ENCODE peak calls at places on chromosome 12, in seven cellular contexts. One of them, this sample, is unnamed. For H3K4me1, the result is how much of the 10 kb centered on the place peaks cover.

GRCh38 chr12:57864811-57865751 is 18.6 kb upstream of the CTDSP2 start:
- DNase-seq in hepatocyte: peak
- DNase-seq in A549: peak
- DNase-seq in H9: no peak
- DNase-seq in mammary epithelial cell: peak
- DNase-seq in OCI-LY7: no peak
- DNase-seq in fibroblast of lung: peak
- DNase-seq in this sample: no peak

GRCh38 chr12:56222531-56222895 is 791 bp upstream of the RNF41 start:
- DNase-seq in hepatocyte: no peak
- DNase-seq in A549: no peak
- DNase-seq in H9: no peak
- DNase-seq in mammary epithelial cell: no peak
- DNase-seq in OCI-LY7: no peak
- DNase-seq in fibroblast of lung: no peak
- DNase-seq in this sample: no peak

GRCh38 chr12:88339254-88339949 is 197.3 kb downstream of the TMTC3 start:
- DNase-seq in hepatocyte: no peak
- DNase-seq in A549: no peak
- DNase-seq in H9: no peak
- DNase-seq in mammary epithelial cell: peak
- DNase-seq in OCI-LY7: no peak
- DNase-seq in fibroblast of lung: peak
- DNase-seq in this sample: peak

GRCh38 chr12:27198036-27198435 is 46.0 kb upstream of the STK38L start:
- DNase-seq in hepatocyte: no peak
- DNase-seq in A549: no peak
- DNase-seq in H9: no peak
- DNase-seq in mammary epithelial cell: no peak
- DNase-seq in OCI-LY7: no peak
- DNase-seq in fibroblast of lung: peak
- DNase-seq in this sample: no peak

GRCh38 chr12:95852133-95852532 is 6.6 kb upstream of the SNRPF start:
- DNase-seq in hepatocyte: no peak
- DNase-seq in A549: no peak
- DNase-seq in H9: no peak
- DNase-seq in mammary epithelial cell: no peak
- DNase-seq in OCI-LY7: no peak
- DNase-seq in fibroblast of lung: no peak
- DNase-seq in this sample: no peak

GRCh38 chr12:112616469-112617190 is 174.9 kb upstream of the RPH3A start:
- DNase-seq in hepatocyte: no peak
- DNase-seq in A549: no peak
- DNase-seq in H9: peak
- DNase-seq in mammary epithelial cell: no peak
- DNase-seq in OCI-LY7: no peak
- DNase-seq in fibroblast of lung: no peak
- DNase-seq in this sample: no peak

GRCh38 chr12:64696065-64696741 is 63.0 kb downstream of the GNS start:
- DNase-seq in hepatocyte: peak
- DNase-seq in A549: peak
- DNase-seq in H9: no peak
- DNase-seq in mammary epithelial cell: no peak
- DNase-seq in OCI-LY7: peak
- DNase-seq in fibroblast of lung: peak
- DNase-seq in this sample: no peak

GRCh38 chr12:62750941-62751843 is 183.8 kb downstream of the PPM1H start:
- DNase-seq in hepatocyte: no peak
- DNase-seq in A549: no peak
- DNase-seq in H9: no peak
- DNase-seq in mammary epithelial cell: no peak
- DNase-seq in OCI-LY7: no peak
- DNase-seq in fibroblast of lung: no peak
- DNase-seq in this sample: no peak

GRCh38 chr12:116771651-116772050 is 33.5 kb downstream of the RNFT2 start:
- DNase-seq in hepatocyte: no peak
- DNase-seq in A549: no peak
- DNase-seq in H9: no peak
- DNase-seq in mammary epithelial cell: peak
- DNase-seq in OCI-LY7: no peak
- DNase-seq in fibroblast of lung: no peak
- DNase-seq in this sample: no peak

GRCh38 chr12:89064780-89065179 is 287.5 kb downstream of the DUSP6 start:
- DNase-seq in hepatocyte: no peak
- DNase-seq in A549: no peak
- DNase-seq in H9: no peak
- DNase-seq in mammary epithelial cell: peak
- DNase-seq in OCI-LY7: no peak
- DNase-seq in fibroblast of lung: peak
- DNase-seq in this sample: peak

GRCh38 chr12:52632656-52633055 is 14.3 kb upstream of the KRT73 start:
- DNase-seq in hepatocyte: no peak
- DNase-seq in A549: no peak
- DNase-seq in H9: peak
- DNase-seq in mammary epithelial cell: no peak
- DNase-seq in OCI-LY7: no peak
- DNase-seq in fibroblast of lung: no peak
- DNase-seq in this sample: no peak

GRCh38 chr12:123258593-123258992 is 13.1 kb downstream of the CDK2AP1 start:
- DNase-seq in hepatocyte: no peak
- DNase-seq in A549: no peak
- DNase-seq in H9: no peak
- DNase-seq in mammary epithelial cell: no peak
- DNase-seq in OCI-LY7: no peak
- DNase-seq in fibroblast of lung: no peak
- DNase-seq in this sample: no peak

GRCh38 chr12:109967383-109968031 is 28.7 kb downstream of the GIT2 start:
- DNase-seq in hepatocyte: peak
- DNase-seq in A549: no peak
- DNase-seq in H9: no peak
- DNase-seq in mammary epithelial cell: no peak
- DNase-seq in OCI-LY7: no peak
- DNase-seq in fibroblast of lung: no peak
- DNase-seq in this sample: no peak

GRCh38 chr12:66881401-66881800 is 202.5 kb upstream of the GRIP1 start:
- DNase-seq in hepatocyte: no peak
- DNase-seq in A549: no peak
- DNase-seq in H9: no peak
- DNase-seq in mammary epithelial cell: no peak
- DNase-seq in OCI-LY7: no peak
- DNase-seq in fibroblast of lung: no peak
- DNase-seq in this sample: no peak

GRCh38 chr12:88052686-88053085 is 23.5 kb upstream of the C12orf50 start:
- DNase-seq in hepatocyte: peak
- DNase-seq in A549: no peak
- DNase-seq in H9: peak
- DNase-seq in mammary epithelial cell: peak
- DNase-seq in OCI-LY7: peak
- DNase-seq in fibroblast of lung: peak
- DNase-seq in this sample: no peak

GRCh38 chr12:119696943-119697342 is 29.0 kb downstream of the PRKAB1 start:
- DNase-seq in hepatocyte: no peak
- DNase-seq in A549: no peak
- DNase-seq in H9: no peak
- DNase-seq in mammary epithelial cell: no peak
- DNase-seq in OCI-LY7: no peak
- DNase-seq in fibroblast of lung: no peak
- DNase-seq in this sample: no peak

GRCh38 chr12:11500861-11501230 is 105.5 kb upstream of the PRB2 start:
- DNase-seq in hepatocyte: no peak
- DNase-seq in A549: no peak
- DNase-seq in H9: no peak
- DNase-seq in mammary epithelial cell: no peak
- DNase-seq in OCI-LY7: no peak
- DNase-seq in fibroblast of lung: no peak
- DNase-seq in this sample: no peak

GRCh38 chr12:124679533-124680371 is 112.3 kb upstream of the NCOR2 start:
- DNase-seq in hepatocyte: no peak
- DNase-seq in A549: no peak
- DNase-seq in H9: no peak
- DNase-seq in mammary epithelial cell: no peak
- DNase-seq in OCI-LY7: no peak
- DNase-seq in fibroblast of lung: no peak
- DNase-seq in this sample: no peak

GRCh38 chr12:28869197-28869596 is 279.9 kb upstream of the FAR2 start:
- DNase-seq in hepatocyte: peak
- DNase-seq in A549: no peak
- DNase-seq in H9: no peak
- DNase-seq in mammary epithelial cell: peak
- DNase-seq in OCI-LY7: no peak
- DNase-seq in fibroblast of lung: peak
- DNase-seq in this sample: peak

GRCh38 chr12:108332791-108333382 is 6.2 kb downstream of the CMKLR1 start:
- DNase-seq in hepatocyte: no peak
- DNase-seq in A549: no peak
- DNase-seq in H9: no peak
- DNase-seq in mammary epithelial cell: no peak
- DNase-seq in OCI-LY7: no peak
- DNase-seq in fibroblast of lung: no peak
- DNase-seq in this sample: no peak

GRCh38 chr12:110627500-110628195 is 13.7 kb downstream of the TCTN1 start:
- DNase-seq in hepatocyte: no peak
- DNase-seq in A549: no peak
- DNase-seq in H9: no peak
- DNase-seq in mammary epithelial cell: no peak
- DNase-seq in OCI-LY7: peak
- DNase-seq in fibroblast of lung: no peak
- DNase-seq in this sample: no peak

GRCh38 chr12:15863258-15863835 is 18.8 kb upstream of the STRAP start:
- DNase-seq in hepatocyte: no peak
- DNase-seq in A549: no peak
- DNase-seq in H9: no peak
- DNase-seq in mammary epithelial cell: no peak
- DNase-seq in OCI-LY7: no peak
- DNase-seq in fibroblast of lung: no peak
- DNase-seq in this sample: no peak

GRCh38 chr12:104025771-104026170 is 24.2 kb downstream of the GLT8D2 start:
- DNase-seq in hepatocyte: no peak
- DNase-seq in A549: no peak
- DNase-seq in H9: no peak
- DNase-seq in mammary epithelial cell: peak
- DNase-seq in OCI-LY7: no peak
- DNase-seq in fibroblast of lung: no peak
- DNase-seq in this sample: no peak

GRCh38 chr12:31588976-31589375 is 2.0 kb downstream of the DENND5B start:
- DNase-seq in hepatocyte: no peak
- DNase-seq in A549: no peak
- DNase-seq in H9: no peak
- DNase-seq in mammary epithelial cell: no peak
- DNase-seq in OCI-LY7: no peak
- DNase-seq in fibroblast of lung: peak
- DNase-seq in this sample: no peak

GRCh38 chr12:123762715-123763052 is 583 bp downstream of the DNAH10 start:
- DNase-seq in hepatocyte: no peak
- DNase-seq in A549: no peak
- DNase-seq in H9: no peak
- DNase-seq in mammary epithelial cell: no peak
- DNase-seq in OCI-LY7: no peak
- DNase-seq in fibroblast of lung: no peak
- DNase-seq in this sample: no peak

GRCh38 chr12:2160043-2160442 is 107.3 kb downstream of the CACNA1C start:
- DNase-seq in hepatocyte: no peak
- DNase-seq in A549: no peak
- DNase-seq in H9: no peak
- DNase-seq in mammary epithelial cell: no peak
- DNase-seq in OCI-LY7: no peak
- DNase-seq in fibroblast of lung: no peak
- DNase-seq in this sample: no peak

GRCh38 chr12:2156333-2156732 is 103.5 kb downstream of the CACNA1C start:
- DNase-seq in hepatocyte: no peak
- DNase-seq in A549: no peak
- DNase-seq in H9: no peak
- DNase-seq in mammary epithelial cell: no peak
- DNase-seq in OCI-LY7: no peak
- DNase-seq in fibroblast of lung: peak
- DNase-seq in this sample: no peak

GRCh38 chr12:2163172-2163927 is 110.6 kb downstream of the CACNA1C start:
- DNase-seq in hepatocyte: peak
- DNase-seq in A549: no peak
- DNase-seq in H9: no peak
- DNase-seq in mammary epithelial cell: no peak
- DNase-seq in OCI-LY7: no peak
- DNase-seq in fibroblast of lung: peak
- DNase-seq in this sample: no peak

GRCh38 chr12:2165021-2165420 is 112.2 kb downstream of the CACNA1C start:
- DNase-seq in hepatocyte: no peak
- DNase-seq in A549: no peak
- DNase-seq in H9: no peak
- DNase-seq in mammary epithelial cell: no peak
- DNase-seq in OCI-LY7: no peak
- DNase-seq in fibroblast of lung: peak
- DNase-seq in this sample: no peak

DNA sequence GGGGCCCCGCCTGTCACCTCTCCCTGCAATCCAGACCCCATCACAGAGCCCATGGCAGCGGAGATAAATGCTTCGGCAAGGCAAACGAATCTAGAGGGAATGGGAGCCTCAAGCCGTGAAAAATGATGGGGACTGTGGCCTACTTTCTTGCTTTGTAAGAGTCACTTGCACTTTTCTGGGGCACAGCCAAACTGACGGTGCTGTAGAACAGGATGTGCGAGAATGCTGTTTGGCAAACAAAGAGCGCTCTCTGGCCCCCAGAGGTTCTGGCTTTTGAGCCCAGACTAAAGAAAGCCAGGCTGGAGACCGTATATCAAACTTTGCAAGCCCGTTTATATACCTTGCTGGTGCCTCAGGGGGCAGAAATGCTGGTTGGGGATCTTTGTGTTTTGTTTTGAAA is 108.7 kb downstream of the CACNA1C start:
- DNase-seq in hepatocyte: no peak
- DNase-seq in A549: no peak
- DNase-seq in H9: no peak
- DNase-seq in mammary epithelial cell: no peak
- DNase-seq in OCI-LY7: no peak
- DNase-seq in fibroblast of lung: peak
- DNase-seq in this sample: no peak
- H3K27ac ChIP-seq in hepatocyte: no peak
- H3K27ac ChIP-seq in A549: no peak
- H3K27ac ChIP-seq in H9: no peak
- H3K27ac ChIP-seq in mammary epithelial cell: no peak
- H3K27ac ChIP-seq in OCI-LY7: no peak
- H3K27ac ChIP-seq in fibroblast of lung: no peak
- H3K27ac ChIP-seq in this sample: no peak

GRCh38 chr12:69751476-69751875 is 12.8 kb downstream of the RAB3IP start:
- DNase-seq in hepatocyte: no peak
- DNase-seq in A549: no peak
- DNase-seq in H9: no peak
- DNase-seq in mammary epithelial cell: no peak
- DNase-seq in OCI-LY7: no peak
- DNase-seq in fibroblast of lung: no peak
- DNase-seq in this sample: no peak
- H3K4me2 ChIP-seq in hepatocyte: no peak
- H3K4me2 ChIP-seq in A549: no peak
- H3K4me2 ChIP-seq in H9: no peak
- H3K4me2 ChIP-seq in mammary epithelial cell: no peak
- H3K4me2 ChIP-seq in OCI-LY7: no peak
- H3K4me2 ChIP-seq in fibroblast of lung: no peak
- H3K4me2 ChIP-seq in this sample: no peak

GRCh38 chr12:76337583-76337982 is 10.6 kb downstream of the BBS10 start:
- DNase-seq in hepatocyte: no peak
- DNase-seq in A549: no peak
- DNase-seq in H9: no peak
- DNase-seq in mammary epithelial cell: no peak
- DNase-seq in OCI-LY7: no peak
- DNase-seq in fibroblast of lung: peak
- DNase-seq in this sample: no peak
- H3K4me1 ChIP-seq in hepatocyte: under half
- H3K4me1 ChIP-seq in A549: under half
- H3K4me1 ChIP-seq in H9: under half
- H3K4me1 ChIP-seq in mammary epithelial cell: under half
- H3K4me1 ChIP-seq in OCI-LY7: under half
- H3K4me1 ChIP-seq in fibroblast of lung: under half
- H3K4me1 ChIP-seq in this sample: under half

GRCh38 chr12:130362060-130362459 is 24.4 kb downstream of the PIWIL1 start:
- DNase-seq in hepatocyte: no peak
- DNase-seq in A549: no peak
- DNase-seq in H9: no peak
- DNase-seq in mammary epithelial cell: no peak
- DNase-seq in OCI-LY7: no peak
- DNase-seq in fibroblast of lung: no peak
- DNase-seq in this sample: no peak
- H3K27ac ChIP-seq in hepatocyte: no peak
- H3K27ac ChIP-seq in A549: no peak
- H3K27ac ChIP-seq in H9: no peak
- H3K27ac ChIP-seq in mammary epithelial cell: no peak
- H3K27ac ChIP-seq in OCI-LY7: no peak
- H3K27ac ChIP-seq in fibroblast of lung: no peak
- H3K27ac ChIP-seq in this sample: no peak